ENCODE peak calls at places on chromosomes 12 and 14, in ten cellular contexts. C is GOT3, D is HTR-8/SVneo, R is smooth muscle cell of the brain vasculature, X is fibroblast of pulmonary artery, Z is Caki2, J is stromal cell of bone marrow, F is transverse colon, I is heart right ventricle, A is cardiac fibroblast. O is an unnamed sample.

GRCh38 chr12:7162691-7163114 is 26.8 kb upstream of the PEX5 start:
- DNase-seq in C (no peak), D (peak), R (no peak), X (peak), Z (no peak), J (no peak), F (peak), I (no peak), A (peak), O (peak)

GRCh38 chr12:44759289-44759688 is 116.8 kb downstream of the NELL2 start:
- DNase-seq in C (no peak), D (no peak), R (no peak), X (no peak), Z (no peak), J (no peak), F (no peak), I (no peak), A (no peak), O (no peak)

GRCh38 chr14:31414190-31414833 is 6.0 kb downstream of the HEATR5A start:
- DNase-seq in C (no peak), D (peak), R (no peak), X (peak), Z (no peak), J (no peak), F (no peak), I (no peak), A (peak), O (no peak)

GRCh38 chr14:39467889-39468524 is 35.8 kb upstream of the FBXO33 start:
- DNase-seq in C (no peak), D (no peak), R (no peak), X (peak), Z (no peak), J (no peak), F (no peak), I (no peak), A (peak), O (no peak)

GRCh38 chr12:49661191-49661590 is 37.8 kb downstream of the PRPF40B start:
- DNase-seq in C (no peak), D (no peak), R (no peak), X (no peak), Z (no peak), J (no peak), F (no peak), I (no peak), A (no peak), O (no peak)

GRCh38 chr12:3753549-3754284 is 808 bp upstream of the CRACR2A start:
- DNase-seq in C (no peak), D (no peak), R (no peak), X (peak), Z (no peak), J (no peak), F (no peak), I (peak), A (peak), O (no peak)

GRCh38 chr12:49974231-49974675 is 1.5 kb downstream of the AQP6 start:
- DNase-seq in C (no peak), D (no peak), R (no peak), X (peak), Z (no peak), J (peak), F (peak), I (peak), A (peak), O (no peak)

GRCh38 chr12:127485528-127485927 is 781.4 kb upstream of the TMEM132C start:
- DNase-seq in C (no peak), D (peak), R (peak), X (peak), Z (peak), J (peak), F (peak), I (no peak), A (peak), O (no peak)

GRCh38 chr12:14961466-14962155 is at the start of gene ARHGDIB:
- DNase-seq in C (no peak), D (no peak), R (no peak), X (peak), Z (no peak), J (no peak), F (peak), I (peak), A (peak), O (no peak)

O was measured in progenitor cell of endocrine pancreas.